ENCODE peak calls at places on chromosomes 12 and 14, in ten cellular contexts. E, P, B, S, D, M, Y, Q, A and V are unnamed samples.

GRCh38 chr12:76622351-76622750 is 62.8 kb upstream of the OSBPL8 start:
- DNase-seq in S (no peak), A (no peak), D (no peak), Q (no peak), Y (no peak), M (no peak), P (no peak), B (no peak), E (no peak), V (no peak)

GRCh38 chr12:66600805-66601392 is 78.0 kb downstream of the GRIP1 start:
- DNase-seq in B (no peak), M (no peak), D (no peak), Q (no peak), A (no peak), Y (no peak), E (no peak), S (no peak), P (no peak), V (no peak)

GRCh38 chr14:100539766-100540140 is 47.5 kb downstream of the BEGAIN start:
- DNase-seq in M (no peak), D (peak), A (no peak), Y (no peak), Q (no peak), B (no peak), P (no peak), S (no peak), E (no peak), V (no peak)

GRCh38 chr12:62346817-62347216 is 86.6 kb downstream of the USP15 start:
- DNase-seq in A (no peak), Q (no peak), P (no peak), B (no peak), Y (no peak), S (no peak), M (no peak), E (no peak), D (no peak), V (no peak)

GRCh38 chr14:71523630-71524320 is 408.5 kb upstream of the RGS6 start:
- DNase-seq in D (no peak), S (no peak), Y (no peak), M (no peak), B (no peak), Q (no peak), A (no peak), E (no peak), P (no peak), V (no peak)

GRCh38 chr12:122080149-122081107 is 1.9 kb downstream of the MLXIP start:
- DNase-seq in E (no peak), B (peak), Y (peak), M (peak), Q (no peak), D (peak), S (peak), P (no peak), A (peak), V (no peak)

GRCh38 chr12:48947727-48948126 is 9.6 kb downstream of the ARF3 start:
- DNase-seq in M (no peak), A (no peak), E (peak), S (no peak), Q (no peak), D (no peak), B (no peak), Y (no peak), P (no peak), V (no peak)

GRCh38 chr14:81416233-81416927 is 16.3 kb upstream of the STON2 start:
- DNase-seq in A (no peak), M (no peak), D (no peak), Y (peak), E (no peak), S (no peak), P (no peak), Q (no peak), B (no peak), V (no peak)

GRCh38 chr14:100827751-100828447 is 2.0 kb downstream of the MEG3 start:
- DNase-seq in Q (no peak), D (no peak), E (no peak), M (peak), P (no peak), B (peak), Y (peak), A (no peak), S (peak), V (no peak)

GRCh38 chr12:75505706-75506312 is 5.6 kb downstream of the KRR1 start:
- DNase-seq in Q (no peak), B (no peak), S (no peak), E (no peak), A (no peak), P (no peak), D (no peak), Y (no peak), M (no peak), V (no peak)

GRCh38 chr12:47755655-47756562 is 2.8 kb downstream of the RAPGEF3 start:
- DNase-seq in M (no peak), E (no peak), B (no peak), S (no peak), D (no peak), A (peak), Q (no peak), Y (no peak), P (no peak), V (no peak)

GRCh38 chr12:93198086-93198485 is 179.6 kb upstream of the NUDT4 start:
- DNase-seq in E (no peak), Q (no peak), M (peak), B (peak), Y (peak), D (peak), S (no peak), A (no peak), P (no peak), V (no peak)

GRCh38 chr14:102768223-102769048 is 8.8 kb upstream of the TRAF3 start:
- DNase-seq in D (no peak), Q (no peak), P (no peak), S (no peak), M (no peak), A (no peak), Y (peak), B (no peak), E (no peak), V (no peak)

GRCh38 chr14:71163842-71164500 is 256.7 kb downstream of the PCNX1 start:
- DNase-seq in Q (no peak), S (no peak), A (no peak), B (no peak), Y (no peak), M (no peak), E (no peak), P (no peak), D (no peak), V (no peak)

GRCh38 chr12:72574138-72574537 is 302.0 kb downstream of the TRHDE start:
- DNase-seq in P (no peak), Q (no peak), A (no peak), B (no peak), S (no peak), E (no peak), M (no peak), Y (no peak), D (no peak), V (no peak)

GRCh38 chr12:49662998-49663843 is 39.9 kb downstream of the PRPF40B start:
- DNase-seq in A (no peak), S (no peak), B (peak), E (no peak), Q (no peak), D (peak), M (peak), Y (peak), P (peak), V (peak)

GRCh38 chr12:132323171-132324010 is 6.0 kb downstream of the GALNT9 start:
- DNase-seq in E (no peak), B (no peak), Y (no peak), M (no peak), Q (no peak), A (no peak), D (no peak), P (no peak), S (peak), V (peak)

GRCh38 chr14:57875985-57876384 is 10.1 kb upstream of the SLC35F4 start:
- DNase-seq in M (no peak), P (no peak), S (no peak), Y (no peak), Q (no peak), E (no peak), A (no peak), B (no peak), D (no peak), V (no peak)

GRCh38 chr12:92488735-92489134 is 214.1 kb upstream of the PLEKHG7 start:
- DNase-seq in E (no peak), B (no peak), P (no peak), Q (no peak), M (no peak), S (no peak), A (no peak), Y (no peak), D (no peak), V (no peak)

GRCh38 chr12:132561784-132562156 is 48.6 kb downstream of the LRCOL1 start:
- DNase-seq in Y (peak), E (no peak), Q (no peak), B (no peak), M (peak), P (no peak), A (no peak), S (no peak), D (no peak), V (no peak)

GRCh38 chr14:101103321-101103901 is 199.9 kb upstream of the RTL1 start:
- DNase-seq in S (no peak), B (no peak), D (no peak), M (no peak), Y (no peak), E (no peak), Q (no peak), P (no peak), A (no peak), V (no peak)

GRCh38 chr14:79197516-79197915 is 1013.8 kb downstream of the DIO2 start:
- DNase-seq in E (no peak), A (no peak), M (no peak), Y (no peak), Q (no peak), S (no peak), P (no peak), D (no peak), B (no peak), V (no peak)

GRCh38 chr12:32897688-32898573 is 1.4 kb upstream of the PKP2 start:
- DNase-seq in P (no peak), E (no peak), M (no peak), B (no peak), A (no peak), S (no peak), D (no peak), Q (no peak), Y (no peak), V (no peak)
- H3K4me3 ChIP-seq in P (no peak), E (peak), M (no peak), B (no peak), A (peak), S (peak), D (no peak), Q (peak), Y (no peak), V (no peak)

DNA sequence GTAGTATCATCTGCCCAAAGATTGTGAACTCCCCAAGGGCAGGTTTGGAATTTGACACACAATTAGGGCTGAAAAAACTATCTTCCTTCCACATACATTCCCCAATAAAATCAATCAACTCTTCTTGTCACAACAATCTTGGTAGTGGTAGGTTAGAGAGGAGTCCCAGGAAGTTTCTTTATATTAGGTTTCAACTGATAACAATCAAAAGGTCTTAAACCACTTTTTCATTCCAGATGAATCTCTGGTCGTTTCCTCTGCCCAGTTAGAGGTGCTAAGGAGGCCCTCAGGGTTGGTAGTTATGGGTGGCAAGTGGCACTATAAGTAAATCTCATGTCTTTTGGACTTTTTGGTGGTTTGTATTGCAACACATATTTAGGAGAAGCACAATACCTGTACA is 1.7 kb upstream of the SLC38A2 start:
- DNase-seq in E (no peak), D (no peak), M (no peak), S (no peak), Q (no peak), B (no peak), A (no peak), Y (no peak), P (no peak), V (no peak)
- H3K4me3 ChIP-seq in E (no peak), D (no peak), M (no peak), S (no peak), Q (no peak), B (no peak), A (no peak), Y (no peak), P (no peak), V (peak)

GRCh38 chr12:53990311-53991076 is 5.5 kb downstream of the HOXC10 start:
- DNase-seq in A (no peak), S (no peak), B (no peak), M (no peak), Q (no peak), Y (no peak), P (no peak), D (no peak), E (no peak), V (no peak)
- H3K4me3 ChIP-seq in A (no peak), S (no peak), B (no peak), M (no peak), Q (no peak), Y (no peak), P (no peak), D (no peak), E (no peak), V (no peak)

DNA sequence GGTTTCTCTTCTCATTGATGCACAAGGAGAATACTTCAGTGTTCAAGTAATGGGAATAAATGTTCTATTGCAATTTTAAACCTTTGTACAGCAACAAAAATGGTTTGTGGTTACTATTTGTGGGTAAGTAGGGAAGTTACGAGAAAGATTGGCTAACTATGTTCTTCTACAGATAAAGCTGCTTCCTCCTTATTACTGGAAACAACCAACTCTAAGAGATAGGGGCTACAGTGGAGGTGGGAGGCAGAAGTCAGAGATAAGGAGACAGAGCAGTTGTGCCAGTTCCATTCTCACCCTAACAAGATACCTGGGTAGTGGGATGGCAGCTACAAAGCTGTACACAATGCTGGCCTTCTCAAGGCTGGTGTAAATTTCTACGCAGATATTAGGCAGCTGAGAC is 16.2 kb downstream of the NOXRED1 start:
- DNase-seq in E (no peak), D (no peak), Y (no peak), A (no peak), P (no peak), Q (no peak), S (no peak), B (no peak), M (no peak), V (no peak)
- H3K4me3 ChIP-seq in E (no peak), D (no peak), Y (no peak), A (no peak), P (no peak), Q (no peak), S (no peak), B (no peak), M (no peak), V (no peak)

DNA sequence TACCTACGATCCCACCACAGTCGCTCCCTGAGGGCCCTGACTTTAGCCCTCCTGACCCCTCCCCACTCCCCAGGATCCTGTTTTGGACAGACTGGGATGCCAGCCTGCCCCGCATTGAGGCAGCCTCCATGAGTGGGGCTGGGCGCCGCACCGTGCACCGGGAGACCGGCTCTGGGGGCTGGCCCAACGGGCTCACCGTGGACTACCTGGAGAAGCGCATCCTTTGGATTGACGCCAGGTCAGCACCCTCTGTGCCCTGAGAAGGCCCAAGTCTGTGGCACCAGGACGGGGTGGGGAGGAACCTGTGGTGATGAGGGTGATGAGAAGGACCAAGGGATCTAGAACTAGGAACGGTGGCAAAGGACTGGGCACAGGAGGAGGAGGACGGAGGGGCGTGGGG is 29.9 kb upstream of the LRP1-AS start:
- DNase-seq in B (no peak), P (no peak), D (no peak), E (no peak), Y (no peak), M (no peak), S (no peak), Q (no peak), A (no peak), V (no peak)
- H3K4me3 ChIP-seq in B (no peak), P (no peak), D (no peak), E (no peak), Y (no peak), M (no peak), S (no peak), Q (no peak), A (no peak), V (no peak)

DNA sequence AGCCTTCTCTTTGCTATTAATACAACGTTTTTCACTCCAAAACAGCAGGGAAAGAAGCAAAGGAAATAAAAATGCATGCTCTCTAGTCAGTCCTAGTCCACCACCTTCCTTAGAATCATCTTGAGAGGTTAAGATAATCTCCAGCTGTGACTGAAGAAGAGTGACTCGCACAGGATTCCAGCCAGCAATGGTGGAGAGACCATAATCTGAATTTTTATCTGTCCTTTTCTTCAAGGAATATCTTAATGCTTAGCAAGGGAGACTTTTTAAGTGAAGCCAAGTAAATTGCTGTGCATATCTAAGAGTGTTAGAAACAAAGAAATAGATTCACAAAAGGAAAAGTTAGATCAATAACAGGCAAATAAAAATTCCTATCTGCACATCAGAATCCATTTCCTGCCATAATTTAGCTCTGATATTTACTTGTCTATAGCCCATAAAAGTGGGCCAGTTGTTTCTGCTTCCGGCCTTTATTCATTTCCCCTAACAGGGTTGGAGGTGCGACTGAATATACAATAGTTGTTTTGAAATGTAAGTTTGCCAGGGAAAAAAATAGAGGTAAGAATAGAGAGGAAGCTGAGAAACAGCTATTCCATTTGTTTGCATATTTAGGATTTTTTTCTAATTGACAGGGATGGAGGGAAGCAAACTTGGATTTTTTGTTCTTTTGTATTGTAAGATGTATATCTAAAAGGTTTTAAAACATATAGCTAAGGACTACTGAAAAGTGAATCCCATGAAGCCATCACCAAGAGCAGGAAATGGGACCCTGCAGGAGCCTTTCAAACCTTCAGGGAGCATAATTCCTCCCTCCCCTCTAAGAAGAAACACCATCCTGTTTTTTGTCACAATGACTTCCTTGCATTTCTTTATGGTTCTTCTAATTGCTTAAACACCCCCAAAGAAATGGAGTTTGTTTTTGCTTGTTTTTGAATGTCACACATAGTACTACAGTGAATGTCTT is 154.0 kb downstream of the ITPR2 start:
- DNase-seq in M (no peak), Q (no peak), S (no peak), A (no peak), Y (no peak), D (no peak), E (no peak), P (no peak), B (no peak), V (no peak)
- H3K4me3 ChIP-seq in M (no peak), Q (no peak), S (no peak), A (no peak), Y (no peak), D (no peak), E (no peak), P (no peak), B (no peak), V (no peak)

DNA sequence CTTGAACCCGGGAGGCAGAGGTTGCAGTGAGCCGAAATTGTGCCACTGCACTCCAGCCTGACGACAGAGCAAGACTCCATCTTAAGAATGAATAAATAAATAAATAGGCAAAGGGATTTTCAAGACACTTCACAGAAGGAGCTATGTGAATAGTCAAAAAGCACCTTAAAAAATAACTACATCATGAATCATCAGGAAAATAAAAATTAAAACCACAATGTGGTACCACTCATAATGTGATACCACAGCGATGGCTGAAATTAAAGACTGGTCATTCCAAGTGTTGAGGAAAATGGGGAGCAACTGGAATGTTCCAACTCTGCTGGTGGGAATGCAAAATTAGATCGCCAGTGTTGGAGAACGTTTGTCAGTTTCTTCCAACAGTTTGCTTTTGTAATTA is 93.1 kb upstream of the TBX3 start:
- DNase-seq in S (no peak), B (no peak), E (no peak), D (no peak), P (no peak), Q (no peak), Y (no peak), M (peak), A (no peak), V (no peak)
- H3K4me3 ChIP-seq in S (no peak), B (no peak), E (no peak), D (no peak), P (no peak), Q (no peak), Y (no peak), M (no peak), A (no peak), V (no peak)